ENCODE peak calls at places on chromosomes 16 and 17, in nine cellular contexts. One of them, this sample, is unnamed.
A peak's percentile ranks its signal among the peaks of the same experiment; 100 is the strongest.

GRCh38 chr17:7997186-7997585 is 5.2 kb upstream of the GUCY2D start:
- DNase-seq in HCT116: peak; percentile 67
- DNase-seq in effector CD4-positive, alpha-beta T cell: no peak
- DNase-seq in A549: peak; percentile 68
- DNase-seq in activated naive CD4-positive, alpha-beta T cell treated with anti-CD3 and anti-CD28 coated beads, Interleukin-2, amount 10 ng/mL, durations not matched to agents 7 days and 5 days: peak; percentile 73
- DNase-seq in stimulated activated naive CD4-positive, alpha-beta T cell: peak; percentile 26
- DNase-seq in epithelial cell of esophagus: peak; percentile 61
- DNase-seq in T-helper 1 cell: peak; percentile 30
- DNase-seq in iris pigment epithelial cell: peak; percentile 52
- DNase-seq in this sample: peak; percentile 36

GRCh38 chr17:39974433-39974832 is 6.2 kb upstream of the PSMD3 start:
- DNase-seq in HCT116: no peak
- DNase-seq in effector CD4-positive, alpha-beta T cell: no peak
- DNase-seq in A549: no peak
- DNase-seq in activated naive CD4-positive, alpha-beta T cell treated with anti-CD3 and anti-CD28 coated beads, Interleukin-2, amount 10 ng/mL, durations not matched to agents 7 days and 5 days: no peak
- DNase-seq in stimulated activated naive CD4-positive, alpha-beta T cell: no peak
- DNase-seq in epithelial cell of esophagus: no peak
- DNase-seq in T-helper 1 cell: no peak
- DNase-seq in iris pigment epithelial cell: no peak
- DNase-seq in this sample: no peak

GRCh38 chr17:62723842-62724241 is 84.3 kb downstream of the MARCHF10 start:
- DNase-seq in HCT116: no peak
- DNase-seq in effector CD4-positive, alpha-beta T cell: no peak
- DNase-seq in A549: no peak
- DNase-seq in activated naive CD4-positive, alpha-beta T cell treated with anti-CD3 and anti-CD28 coated beads, Interleukin-2, amount 10 ng/mL, durations not matched to agents 7 days and 5 days: no peak
- DNase-seq in stimulated activated naive CD4-positive, alpha-beta T cell: no peak
- DNase-seq in epithelial cell of esophagus: no peak
- DNase-seq in T-helper 1 cell: no peak
- DNase-seq in iris pigment epithelial cell: no peak
- DNase-seq in this sample: peak; percentile 29

GRCh38 chr17:81807210-81807719 is 3.3 kb downstream of the GCGR start:
- DNase-seq in HCT116: no peak
- DNase-seq in effector CD4-positive, alpha-beta T cell: no peak
- DNase-seq in A549: no peak
- DNase-seq in activated naive CD4-positive, alpha-beta T cell treated with anti-CD3 and anti-CD28 coated beads, Interleukin-2, amount 10 ng/mL, durations not matched to agents 7 days and 5 days: no peak
- DNase-seq in stimulated activated naive CD4-positive, alpha-beta T cell: no peak
- DNase-seq in epithelial cell of esophagus: no peak
- DNase-seq in T-helper 1 cell: no peak
- DNase-seq in iris pigment epithelial cell: no peak
- DNase-seq in this sample: no peak

GRCh38 chr17:80847506-80848230 is 144.0 kb upstream of the CHMP6 start:
- DNase-seq in HCT116: no peak
- DNase-seq in effector CD4-positive, alpha-beta T cell: no peak
- DNase-seq in A549: no peak
- DNase-seq in activated naive CD4-positive, alpha-beta T cell treated with anti-CD3 and anti-CD28 coated beads, Interleukin-2, amount 10 ng/mL, durations not matched to agents 7 days and 5 days: peak; percentile 90
- DNase-seq in stimulated activated naive CD4-positive, alpha-beta T cell: peak; percentile 51
- DNase-seq in epithelial cell of esophagus: no peak
- DNase-seq in T-helper 1 cell: peak; percentile 97
- DNase-seq in iris pigment epithelial cell: no peak
- DNase-seq in this sample: no peak

GRCh38 chr17:79034931-79035485 is 11.0 kb downstream of the C1QTNF1 start:
- DNase-seq in HCT116: no peak
- DNase-seq in effector CD4-positive, alpha-beta T cell: no peak
- DNase-seq in A549: no peak
- DNase-seq in activated naive CD4-positive, alpha-beta T cell treated with anti-CD3 and anti-CD28 coated beads, Interleukin-2, amount 10 ng/mL, durations not matched to agents 7 days and 5 days: no peak
- DNase-seq in stimulated activated naive CD4-positive, alpha-beta T cell: no peak
- DNase-seq in epithelial cell of esophagus: no peak
- DNase-seq in T-helper 1 cell: no peak
- DNase-seq in iris pigment epithelial cell: no peak
- DNase-seq in this sample: no peak

GRCh38 chr16:86299882-86300490 is 210.3 kb upstream of the FOXF1 start:
- DNase-seq in HCT116: no peak
- DNase-seq in effector CD4-positive, alpha-beta T cell: no peak
- DNase-seq in A549: no peak
- DNase-seq in activated naive CD4-positive, alpha-beta T cell treated with anti-CD3 and anti-CD28 coated beads, Interleukin-2, amount 10 ng/mL, durations not matched to agents 7 days and 5 days: no peak
- DNase-seq in stimulated activated naive CD4-positive, alpha-beta T cell: no peak
- DNase-seq in epithelial cell of esophagus: no peak
- DNase-seq in T-helper 1 cell: no peak
- DNase-seq in iris pigment epithelial cell: no peak
- DNase-seq in this sample: no peak

GRCh38 chr17:2369039-2369438 is 31.7 kb downstream of the SGSM2 start:
- DNase-seq in HCT116: no peak
- DNase-seq in effector CD4-positive, alpha-beta T cell: no peak
- DNase-seq in A549: no peak
- DNase-seq in activated naive CD4-positive, alpha-beta T cell treated with anti-CD3 and anti-CD28 coated beads, Interleukin-2, amount 10 ng/mL, durations not matched to agents 7 days and 5 days: no peak
- DNase-seq in stimulated activated naive CD4-positive, alpha-beta T cell: no peak
- DNase-seq in epithelial cell of esophagus: no peak
- DNase-seq in T-helper 1 cell: no peak
- DNase-seq in iris pigment epithelial cell: no peak
- DNase-seq in this sample: no peak

GRCh38 chr17:9672266-9672665 is 26.9 kb downstream of the USP43 start:
- DNase-seq in HCT116: no peak
- DNase-seq in effector CD4-positive, alpha-beta T cell: no peak
- DNase-seq in A549: no peak
- DNase-seq in activated naive CD4-positive, alpha-beta T cell treated with anti-CD3 and anti-CD28 coated beads, Interleukin-2, amount 10 ng/mL, durations not matched to agents 7 days and 5 days: no peak
- DNase-seq in stimulated activated naive CD4-positive, alpha-beta T cell: no peak
- DNase-seq in epithelial cell of esophagus: peak; percentile 14
- DNase-seq in T-helper 1 cell: no peak
- DNase-seq in iris pigment epithelial cell: peak; percentile 57
- DNase-seq in this sample: no peak

GRCh38 chr17:55161935-55162555 is 102.7 kb upstream of the HLF start:
- DNase-seq in HCT116: peak; percentile 94
- DNase-seq in effector CD4-positive, alpha-beta T cell: no peak
- DNase-seq in A549: peak; percentile 13
- DNase-seq in activated naive CD4-positive, alpha-beta T cell treated with anti-CD3 and anti-CD28 coated beads, Interleukin-2, amount 10 ng/mL, durations not matched to agents 7 days and 5 days: no peak
- DNase-seq in stimulated activated naive CD4-positive, alpha-beta T cell: no peak
- DNase-seq in epithelial cell of esophagus: peak; percentile 85
- DNase-seq in T-helper 1 cell: peak; percentile 4
- DNase-seq in iris pigment epithelial cell: peak; percentile 93
- DNase-seq in this sample: peak; percentile 95

This sample was measured in IMR-90.